ENCODE peak calls at places on chromosome 4, in eight cellular contexts. A is SK-N-SH, O is IMR-90, E is mammary epithelial cell, G is colonic mucosa, C is kidney, H is HepG2, S is H9. P is an unnamed sample.
A peak's percentile ranks its signal among the peaks of the same experiment; 100 is the strongest.

GRCh38 chr4:22416403-22416802 is 99.5 kb downstream of the ADGRA3 start:
- DNase-seq in E (no peak), H (no peak), G (no peak), S (no peak), C (no peak), O (peak; percentile 4), A (no peak), P (no peak)

GRCh38 chr4:17773125-17773698 is 8.2 kb downstream of the FAM184B start:
- DNase-seq in H (no peak), O (no peak), E (no peak), C (no peak), S (no peak), G (no peak), A (no peak), P (no peak)

GRCh38 chr4:37268311-37268710 is 23.8 kb downstream of the NWD2 start:
- DNase-seq in C (no peak), A (no peak), S (no peak), O (no peak), H (no peak), E (no peak), G (no peak), P (no peak)

GRCh38 chr4:16176621-16177020 is 49.6 kb downstream of the TAPT1 start:
- DNase-seq in G (no peak), C (no peak), A (no peak), S (no peak), H (no peak), E (no peak), O (no peak), P (no peak)

GRCh38 chr4:48360285-48360965 is 19.1 kb downstream of the SLAIN2 start:
- DNase-seq in H (no peak), S (no peak), O (peak; percentile 86), A (no peak), C (no peak), G (no peak), E (peak; percentile 84), P (no peak)

GRCh38 chr4:145861331-145862318 is 77.0 kb downstream of the ZNF827 start:
- DNase-seq in C (no peak), O (no peak), G (no peak), S (peak; percentile 36), A (no peak), H (no peak), E (no peak), P (no peak)

GRCh38 chr4:1137850-1138249 is 24.5 kb upstream of the RNF212 start:
- DNase-seq in E (no peak), A (no peak), C (no peak), S (no peak), G (no peak), H (no peak), O (no peak), P (no peak)

GRCh38 chr4:65217179-65217578 is 453.1 kb downstream of the EPHA5 start:
- DNase-seq in C (peak; percentile 56), E (no peak), A (no peak), S (no peak), G (no peak), O (no peak), H (no peak), P (peak; percentile 38)

GRCh38 chr4:186037692-186038658 is 31.0 kb upstream of the TLR3 start:
- DNase-seq in S (no peak), A (peak; percentile 61), C (no peak), G (peak; percentile 61), O (peak; percentile 80), H (peak; percentile 59), E (peak; percentile 48), P (peak; percentile 71)

GRCh38 chr4:126960760-126961159 is 672.0 kb upstream of the INTU start:
- DNase-seq in A (no peak), G (no peak), O (no peak), E (no peak), S (no peak), H (no peak), C (no peak), P (no peak)

GRCh38 chr4:24845132-24845531 is 49.8 kb downstream of the SOD3 start:
- DNase-seq in E (no peak), A (no peak), G (no peak), H (no peak), S (no peak), C (no peak), O (no peak), P (no peak)

GRCh38 chr4:83503974-83504373 is 19.1 kb upstream of the ABRAXAS1 start:
- DNase-seq in E (no peak), H (no peak), O (no peak), G (no peak), C (no peak), S (no peak), A (no peak), P (no peak)

GRCh38 chr4:24164054-24164453 is 274.2 kb upstream of the PPARGC1A start:
- DNase-seq in O (peak; percentile 39), A (no peak), E (no peak), S (no peak), H (no peak), G (no peak), C (no peak), P (no peak)

GRCh38 chr4:139492429-139492828 is 38.5 kb downstream of the RAB33B start:
- DNase-seq in C (no peak), E (no peak), S (peak; percentile 54), H (no peak), A (no peak), O (no peak), G (no peak), P (peak; percentile 65)

GRCh38 chr4:141329174-141329569 is 108.5 kb downstream of the ZNF330 start:
- DNase-seq in E (peak; percentile 82), A (no peak), G (no peak), S (no peak), C (no peak), O (peak; percentile 80), H (no peak), P (no peak)

GRCh38 chr4:88575222-88575621 is 17.1 kb upstream of the HERC3 start:
- DNase-seq in C (no peak), G (no peak), H (no peak), E (no peak), A (no peak), S (no peak), O (no peak), P (no peak)

GRCh38 chr4:167943872-167944505 is 148.3 kb upstream of the ANXA10 start:
- DNase-seq in G (no peak), O (no peak), S (no peak), H (no peak), E (peak; percentile 10), C (no peak), A (no peak), P (no peak)

GRCh38 chr4:169398294-169398693 is 127.5 kb upstream of the SH3RF1 start:
- DNase-seq in G (no peak), S (no peak), H (no peak), A (no peak), O (peak; percentile 76), C (no peak), E (peak; percentile 83), P (no peak)

GRCh38 chr4:73053974-73054480 is 15.5 kb downstream of the COX18 start:
- DNase-seq in H (no peak), G (no peak), E (no peak), C (no peak), O (peak; percentile 50), S (no peak), A (no peak), P (no peak)

GRCh38 chr4:74189331-74190043 is 31.6 kb downstream of the MTHFD2L start:
- DNase-seq in G (no peak), H (peak; percentile 64), O (peak; percentile 55), S (no peak), E (peak; percentile 44), C (no peak), A (peak; percentile 22), P (no peak)

DNA sequence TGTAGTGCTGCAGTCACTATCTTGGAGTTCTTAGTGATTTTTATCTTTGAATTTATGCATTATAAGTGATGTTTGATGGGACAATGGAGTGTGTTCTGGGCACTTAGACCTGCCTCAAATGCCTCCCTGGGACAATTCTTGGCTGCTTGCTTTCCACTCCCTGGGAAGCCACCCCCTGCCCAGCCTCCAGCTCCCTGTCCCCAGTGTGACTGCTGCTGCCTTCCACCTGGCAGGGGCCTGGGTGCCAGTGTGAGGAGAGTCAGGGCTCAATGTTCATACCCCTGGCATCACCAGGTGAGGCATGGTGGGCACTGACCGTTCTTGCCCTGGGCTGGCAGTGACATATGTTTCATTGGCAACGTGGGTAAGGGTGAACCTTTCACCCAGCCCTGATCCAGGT is 14.8 kb downstream of the MSX1 start:
- DNase-seq in H (no peak), E (no peak), S (no peak), G (no peak), O (no peak), C (no peak), A (no peak), P (no peak)
- TF ChIP-seq CTCF in H (no peak), E (no peak), S (no peak), G (no peak), O (no peak), C (no peak), A (no peak), P (no peak)

GRCh38 chr4:7871356-7871755 is 68.3 kb downstream of the AFAP1 start:
- DNase-seq in S (no peak), G (no peak), A (no peak), H (no peak), O (no peak), E (no peak), C (no peak), P (no peak)
- H3K9ac ChIP-seq in S (no peak overlapping the region), G (no peak overlapping the region), A (peak overlapping the region; percentile 41), H (no peak overlapping the region), O (peak overlapping the region; percentile 56), E (no peak overlapping the region), C (no peak overlapping the region), P (no peak overlapping the region)

DNA sequence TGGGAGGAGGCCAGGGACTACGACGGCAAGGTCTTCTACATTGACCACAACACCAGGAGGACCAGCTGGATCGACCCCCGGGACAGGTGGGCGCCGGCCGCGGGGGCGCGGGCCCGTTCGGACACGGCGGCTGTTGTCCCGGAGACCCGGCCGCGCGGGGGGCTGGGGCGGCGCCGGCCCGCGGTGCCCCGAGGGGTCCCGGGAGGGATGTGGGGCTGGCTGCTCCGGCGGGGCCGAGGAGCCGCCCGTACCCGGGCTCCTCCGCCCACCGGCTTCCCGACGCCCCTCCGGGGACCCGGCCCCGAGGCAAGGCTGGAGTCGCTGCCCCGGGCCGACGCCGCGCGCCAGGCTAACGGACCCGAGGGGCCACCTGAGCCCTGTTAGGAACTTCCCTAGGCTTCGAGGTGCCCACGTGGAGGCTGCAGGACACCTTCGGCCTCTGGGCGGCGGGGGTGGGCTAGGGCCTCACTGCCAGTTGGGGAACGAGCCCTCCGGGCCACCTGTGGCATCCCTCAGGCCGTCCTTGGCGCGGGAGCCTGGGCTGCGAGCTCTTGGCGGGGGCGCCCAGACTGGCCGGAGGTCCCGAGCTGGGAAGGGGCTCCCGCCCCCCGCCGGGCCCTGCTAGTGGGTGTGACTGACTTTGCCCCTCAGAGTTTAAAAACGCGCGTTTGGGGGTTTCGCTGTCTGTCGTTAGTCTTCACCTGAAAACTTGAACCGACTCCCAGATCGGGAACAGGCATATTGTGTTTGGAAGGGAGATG is 660 bp downstream of the WWC2 start:
- DNase-seq in C (peak; percentile 84), H (peak; percentile 35), G (no peak), S (peak; percentile 73), E (peak; percentile 35), O (no peak), A (no peak), P (peak; percentile 92)
- TF ChIP-seq CTCF in C (peak; percentile 16), H (peak; percentile 39), G (no peak), S (peak; percentile 55), E (peak; percentile 3), O (peak; percentile 2), A (peak; percentile 19), P (peak; percentile 65)

DNA sequence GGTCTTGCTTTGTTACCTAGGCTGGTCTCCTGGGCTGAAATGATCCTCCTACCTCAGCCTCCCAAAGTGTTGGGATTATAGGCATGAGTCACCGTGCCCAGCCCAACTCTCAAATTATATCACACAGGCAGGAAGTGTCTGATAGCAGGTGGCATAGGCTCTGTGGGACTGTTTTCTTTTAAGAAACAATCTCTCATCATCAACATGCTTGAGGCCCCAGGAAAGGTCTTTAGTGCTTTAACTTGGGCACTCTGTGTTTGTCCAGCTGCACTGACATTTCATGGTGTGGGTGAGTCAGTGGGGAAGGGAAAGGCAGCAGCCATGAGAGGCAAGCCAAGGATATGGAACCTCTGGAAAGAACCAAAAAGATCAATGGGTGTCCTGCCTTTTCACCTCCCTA is 88.1 kb upstream of the TSPAN5 start:
- DNase-seq in O (peak; percentile 52), A (no peak), G (peak; percentile 50), E (peak; percentile 20), C (no peak), H (no peak), S (no peak), P (no peak)
- H3K9ac ChIP-seq in O (no peak overlapping the region), A (no peak overlapping the region), G (no peak overlapping the region), E (no peak overlapping the region), C (no peak overlapping the region), H (no peak overlapping the region), S (no peak overlapping the region), P (no peak overlapping the region)

P was measured in endodermal cell.